ENCODE peak calls at places on chromosome 12, in four cellular contexts. One of them, this sample, is unnamed.

GRCh38 chr12:65656904-65657351 is 167.4 kb upstream of the HMGA2 start:
- DNase-seq in heart right ventricle: no peak
- DNase-seq in heart left ventricle: no peak
- DNase-seq in CD4-positive, alpha-beta T cell: no peak
- DNase-seq in this sample: no peak

GRCh38 chr12:52581481-52581880 is 7.8 kb upstream of the KRT74 start:
- DNase-seq in CD4-positive, alpha-beta T cell: no peak
- DNase-seq in heart left ventricle: no peak
- DNase-seq in heart right ventricle: no peak
- DNase-seq in this sample: no peak

GRCh38 chr12:51917746-51918453 is 10.6 kb downstream of the ACVRL1 start:
- DNase-seq in heart right ventricle: peak
- DNase-seq in heart left ventricle: no peak
- DNase-seq in CD4-positive, alpha-beta T cell: no peak
- DNase-seq in this sample: no peak

GRCh38 chr12:21831671-21832357 is 57.3 kb upstream of the KCNJ8 start:
- DNase-seq in CD4-positive, alpha-beta T cell: no peak
- DNase-seq in heart left ventricle: peak
- DNase-seq in heart right ventricle: no peak
- DNase-seq in this sample: no peak

GRCh38 chr12:132492522-132492921 is 2.6 kb downstream of the FBRSL1 start:
- DNase-seq in heart right ventricle: no peak
- DNase-seq in heart left ventricle: no peak
- DNase-seq in CD4-positive, alpha-beta T cell: no peak
- DNase-seq in this sample: no peak

GRCh38 chr12:62484234-62484633 is 17.6 kb downstream of the MON2 start:
- DNase-seq in heart left ventricle: no peak
- DNase-seq in heart right ventricle: no peak
- DNase-seq in CD4-positive, alpha-beta T cell: no peak
- DNase-seq in this sample: no peak

GRCh38 chr12:113278631-113279030 is 56.3 kb downstream of the SLC8B1 start:
- DNase-seq in heart right ventricle: no peak
- DNase-seq in heart left ventricle: no peak
- DNase-seq in CD4-positive, alpha-beta T cell: no peak
- DNase-seq in this sample: no peak

GRCh38 chr12:71456316-71456715 is 16.7 kb downstream of the LGR5 start:
- DNase-seq in heart right ventricle: no peak
- DNase-seq in heart left ventricle: no peak
- DNase-seq in CD4-positive, alpha-beta T cell: no peak
- DNase-seq in this sample: peak

GRCh38 chr12:7068240-7068993 is 7.9 kb downstream of the C1S start:
- DNase-seq in heart right ventricle: peak
- DNase-seq in heart left ventricle: peak
- DNase-seq in CD4-positive, alpha-beta T cell: no peak
- DNase-seq in this sample: no peak

GRCh38 chr12:40819427-40820108 is 127.3 kb downstream of the CNTN1 start:
- DNase-seq in heart right ventricle: no peak
- DNase-seq in heart left ventricle: no peak
- DNase-seq in CD4-positive, alpha-beta T cell: no peak
- DNase-seq in this sample: peak

GRCh38 chr12:39300799-39301198 is 142.1 kb downstream of the KIF21A start:
- DNase-seq in CD4-positive, alpha-beta T cell: no peak
- DNase-seq in heart left ventricle: no peak
- DNase-seq in heart right ventricle: no peak
- DNase-seq in this sample: no peak

GRCh38 chr12:114679942-114680341 is 4.0 kb downstream of the TBX3 start:
- DNase-seq in heart left ventricle: no peak
- DNase-seq in heart right ventricle: no peak
- DNase-seq in CD4-positive, alpha-beta T cell: no peak
- DNase-seq in this sample: no peak
- H3K27ac ChIP-seq in heart left ventricle: peak
- H3K27ac ChIP-seq in heart right ventricle: no peak
- H3K27ac ChIP-seq in CD4-positive, alpha-beta T cell: no peak
- H3K27ac ChIP-seq in this sample: no peak

GRCh38 chr12:12398026-12398859 is 41.4 kb downstream of the BORCS5 start:
- DNase-seq in CD4-positive, alpha-beta T cell: no peak
- DNase-seq in heart right ventricle: peak
- DNase-seq in heart left ventricle: peak
- DNase-seq in this sample: no peak

GRCh38 chr12:12399906-12400305 is 43.0 kb downstream of the BORCS5 start:
- DNase-seq in heart right ventricle: no peak
- DNase-seq in heart left ventricle: no peak
- DNase-seq in CD4-positive, alpha-beta T cell: no peak
- DNase-seq in this sample: no peak

GRCh38 chr12:12400793-12401192 is 43.9 kb downstream of the BORCS5 start:
- DNase-seq in CD4-positive, alpha-beta T cell: no peak
- DNase-seq in heart right ventricle: no peak
- DNase-seq in heart left ventricle: no peak
- DNase-seq in this sample: no peak

GRCh38 chr12:12397184-12397583 is 40.3 kb downstream of the BORCS5 start:
- DNase-seq in heart left ventricle: no peak
- DNase-seq in heart right ventricle: no peak
- DNase-seq in CD4-positive, alpha-beta T cell: no peak
- DNase-seq in this sample: no peak

DNA sequence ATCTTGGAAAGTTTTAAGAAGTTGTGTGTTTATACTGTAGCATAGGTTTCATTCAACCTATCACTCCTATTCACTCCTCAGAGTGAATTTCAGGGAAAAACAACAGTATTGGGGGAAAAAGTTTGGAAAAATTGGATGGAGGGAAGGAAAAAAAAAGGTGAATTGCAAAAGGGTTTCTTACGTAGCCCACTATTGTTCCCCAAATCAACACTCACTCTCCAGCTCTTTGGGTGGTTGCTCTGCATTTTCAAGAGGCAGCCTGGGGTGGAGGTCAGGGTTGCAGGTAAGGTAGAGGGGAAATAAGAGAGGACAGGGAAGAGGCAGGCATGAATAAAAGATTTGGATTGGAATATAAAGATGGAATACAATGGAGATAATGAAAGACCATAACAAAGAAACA is 42.3 kb downstream of the BORCS5 start:
- DNase-seq in CD4-positive, alpha-beta T cell: no peak
- DNase-seq in heart left ventricle: no peak
- DNase-seq in heart right ventricle: no peak
- DNase-seq in this sample: no peak
- H3K27ac ChIP-seq in CD4-positive, alpha-beta T cell: no peak
- H3K27ac ChIP-seq in heart left ventricle: peak
- H3K27ac ChIP-seq in heart right ventricle: no peak
- H3K27ac ChIP-seq in this sample: peak

GRCh38 chr12:90091809-90092208 is 383.2 kb upstream of the ATP2B1 start:
- DNase-seq in heart right ventricle: no peak
- DNase-seq in heart left ventricle: no peak
- DNase-seq in CD4-positive, alpha-beta T cell: no peak
- DNase-seq in this sample: no peak
- H3K27ac ChIP-seq in heart right ventricle: no peak
- H3K27ac ChIP-seq in heart left ventricle: no peak
- H3K27ac ChIP-seq in CD4-positive, alpha-beta T cell: no peak
- H3K27ac ChIP-seq in this sample: peak

DNA sequence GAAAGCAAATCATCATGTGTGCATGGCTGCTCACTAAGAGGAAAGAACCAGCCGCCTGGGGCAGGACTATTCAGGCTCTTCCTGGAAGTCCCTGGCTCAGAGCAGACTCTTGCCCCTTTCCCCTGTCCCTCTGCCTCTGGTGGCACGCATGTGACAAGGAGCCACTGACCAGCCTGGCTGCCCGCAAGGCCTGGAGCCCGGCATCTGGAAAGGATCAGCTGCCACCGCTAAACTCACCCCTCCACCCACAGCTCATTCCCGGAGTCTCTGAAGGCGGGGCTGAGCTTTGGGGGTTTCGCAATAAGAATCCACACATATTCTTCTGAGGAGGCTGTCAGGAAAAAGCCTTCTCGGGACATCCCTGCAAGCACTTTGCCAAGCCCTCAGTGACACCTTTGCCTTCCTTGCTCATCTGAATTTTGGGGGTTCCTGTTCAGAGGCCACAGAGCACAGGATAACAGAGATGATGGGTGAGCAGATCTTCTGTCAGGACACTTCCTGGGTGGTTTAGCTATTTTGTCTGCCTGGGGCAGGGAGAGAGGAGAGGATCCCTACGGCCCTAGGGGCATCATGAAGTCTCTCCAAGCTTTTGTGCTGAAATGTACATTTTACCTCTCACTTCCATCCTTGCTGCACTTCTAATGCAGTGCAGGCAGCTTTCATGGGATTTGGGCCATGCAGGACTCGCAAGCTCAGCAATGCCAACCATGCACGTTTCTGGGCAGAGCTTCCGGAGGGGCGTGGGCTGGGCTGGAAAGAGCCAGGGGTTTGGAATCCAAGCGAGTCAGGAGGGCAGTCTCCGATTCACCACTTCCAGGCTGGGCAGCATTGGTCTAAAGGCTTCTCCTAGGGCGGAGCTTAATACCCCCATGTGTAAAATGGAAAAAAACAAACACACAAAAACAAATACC is 124.8 kb upstream of the MAP1LC3B2 start:
- DNase-seq in heart right ventricle: peak
- DNase-seq in CD4-positive, alpha-beta T cell: no peak
- DNase-seq in heart left ventricle: peak
- DNase-seq in this sample: no peak
- H3K27ac ChIP-seq in heart right ventricle: peak
- H3K27ac ChIP-seq in CD4-positive, alpha-beta T cell: no peak
- H3K27ac ChIP-seq in heart left ventricle: peak
- H3K27ac ChIP-seq in this sample: no peak

This sample was measured in caudate nucleus.